ENCODE peak calls at places on chromosomes 7 and 10, in ten cellular contexts. W, G, S, T, O, H, Y, K, E and D are unnamed samples.

GRCh38 chr7:115087437-115087836 is 165.5 kb downstream of the MDFIC start:
- DNase-seq in Y (peak), T (peak), S (peak), K (peak), O (no peak), E (peak), H (no peak), W (peak), G (peak), D (no peak)

GRCh38 chr7:138981332-138982203 is at the start of gene KIAA1549:
- DNase-seq in G (peak), H (peak), K (no peak), W (peak), Y (peak), T (peak), S (peak), E (peak), O (peak), D (peak)

GRCh38 chr7:90896458-90896857 is 300.3 kb downstream of the CDK14 start:
- DNase-seq in S (no peak), O (no peak), T (no peak), E (no peak), K (no peak), Y (no peak), G (no peak), H (no peak), W (no peak), D (no peak)

GRCh38 chr7:138478499-138478908 is 18.4 kb downstream of the TRIM24 start:
- DNase-seq in E (no peak), Y (no peak), K (no peak), T (peak), O (no peak), G (peak), H (peak), W (no peak), S (no peak), D (no peak)

GRCh38 chr10:77556990-77557601 is 80.5 kb downstream of the KCNMA1 start:
- DNase-seq in G (no peak), K (no peak), W (no peak), H (no peak), Y (no peak), E (no peak), O (no peak), T (no peak), S (no peak), D (no peak)

GRCh38 chr10:25017247-25017590 is 807 bp downstream of the THNSL1 start:
- DNase-seq in W (peak), G (no peak), H (peak), S (peak), Y (peak), K (peak), E (no peak), T (peak), O (no peak), D (no peak)

GRCh38 chr10:94299417-94299816 is 63.3 kb downstream of the NOC3L start:
- DNase-seq in H (no peak), S (peak), O (no peak), T (no peak), G (no peak), E (no peak), Y (no peak), K (no peak), W (peak), D (no peak)

GRCh38 chr7:88311675-88312036 is 5.0 kb upstream of the STEAP4 start:
- DNase-seq in Y (no peak), S (no peak), K (no peak), W (peak), O (no peak), H (no peak), E (no peak), G (no peak), T (no peak), D (no peak)

GRCh38 chr7:128361463-128362441 is at the start of gene PRRT4:
- DNase-seq in Y (peak), E (no peak), W (peak), O (peak), T (peak), H (peak), K (no peak), S (no peak), G (peak), D (no peak)

GRCh38 chr7:55132550-55132889 is 113.7 kb downstream of the EGFR start:
- DNase-seq in W (no peak), G (no peak), O (no peak), H (no peak), S (no peak), E (no peak), Y (no peak), T (no peak), K (no peak), D (no peak)

GRCh38 chr7:132318338-132319318 is 257.6 kb downstream of the PLXNA4 start:
- DNase-seq in H (peak), Y (peak), W (peak), O (peak), E (peak), K (peak), S (peak), G (peak), T (peak), D (peak)

GRCh38 chr10:119235381-119235780 is 28.0 kb downstream of the GRK5 start:
- DNase-seq in H (no peak), S (peak), Y (no peak), K (no peak), W (peak), O (no peak), E (peak), G (no peak), T (no peak), D (no peak)

GRCh38 chr7:150594817-150595216 is 27.6 kb downstream of the GIMAP4 start:
- DNase-seq in H (no peak), E (no peak), S (no peak), O (no peak), G (no peak), W (no peak), Y (no peak), K (no peak), T (no peak), D (no peak)

GRCh38 chr7:41942468-41943097 is 239.7 kb upstream of the INHBA start:
- DNase-seq in Y (no peak), O (no peak), S (peak), E (no peak), H (no peak), T (no peak), K (no peak), W (peak), G (peak), D (peak)

GRCh38 chr7:47418910-47419309 is 163.0 kb downstream of the TNS3 start:
- DNase-seq in S (peak), E (no peak), K (no peak), O (no peak), G (no peak), Y (no peak), H (no peak), T (no peak), W (peak), D (no peak)

GRCh38 chr10:46018453-46019169 is 11.8 kb downstream of the NCOA4 start:
- DNase-seq in E (peak), G (no peak), K (no peak), W (peak), H (no peak), S (peak), O (no peak), Y (no peak), T (no peak), D (no peak)

GRCh38 chr10:43076876-43077420 is at the start of gene RET:
- DNase-seq in Y (peak), T (peak), E (no peak), K (no peak), G (peak), H (peak), W (no peak), S (no peak), O (peak), D (peak)

GRCh38 chr10:43074827-43075611 is 1.9 kb upstream of the RET start:
- DNase-seq in H (no peak), K (no peak), T (no peak), Y (no peak), S (no peak), E (no peak), O (peak), G (no peak), W (no peak), D (peak)

GRCh38 chr10:43076311-43076875 is 476 bp upstream of the RET start:
- DNase-seq in K (no peak), G (no peak), T (no peak), W (no peak), H (no peak), E (no peak), Y (no peak), S (no peak), O (peak), D (no peak)

GRCh38 chr10:43074409-43074808 is 2.5 kb upstream of the RET start:
- DNase-seq in W (no peak), G (no peak), T (no peak), K (no peak), E (no peak), S (no peak), Y (no peak), H (no peak), O (peak), D (peak)

DNA sequence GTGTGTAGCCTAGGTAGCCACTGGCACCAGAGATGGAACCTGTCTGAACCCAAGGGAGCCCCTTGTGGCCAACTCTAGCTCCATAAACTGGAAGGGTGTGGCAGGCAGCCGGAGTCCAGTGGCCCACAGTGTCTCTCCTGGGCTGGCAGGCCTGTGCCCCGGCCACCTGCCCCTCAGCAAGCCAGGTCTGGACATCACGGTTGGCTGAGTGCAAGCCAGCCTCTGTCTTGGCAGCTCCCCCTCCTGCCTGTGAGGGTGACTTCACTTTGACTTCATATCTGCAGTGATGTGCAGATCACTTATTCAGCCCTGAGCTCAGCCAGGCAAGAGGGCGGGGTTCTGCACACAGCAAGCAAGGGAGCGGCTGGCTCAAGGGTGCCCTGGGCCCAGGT is 1.3 kb upstream of the RET start:
- DNase-seq in O (peak), T (no peak), G (peak), K (no peak), W (no peak), Y (peak), E (no peak), H (peak), S (no peak), D (no peak)
- TF ChIP-seq CTCF in O (no peak), T (no peak), G (peak), K (no peak), W (peak), Y (no peak), E (no peak), H (no peak), S (no peak), D (no peak)

DNA sequence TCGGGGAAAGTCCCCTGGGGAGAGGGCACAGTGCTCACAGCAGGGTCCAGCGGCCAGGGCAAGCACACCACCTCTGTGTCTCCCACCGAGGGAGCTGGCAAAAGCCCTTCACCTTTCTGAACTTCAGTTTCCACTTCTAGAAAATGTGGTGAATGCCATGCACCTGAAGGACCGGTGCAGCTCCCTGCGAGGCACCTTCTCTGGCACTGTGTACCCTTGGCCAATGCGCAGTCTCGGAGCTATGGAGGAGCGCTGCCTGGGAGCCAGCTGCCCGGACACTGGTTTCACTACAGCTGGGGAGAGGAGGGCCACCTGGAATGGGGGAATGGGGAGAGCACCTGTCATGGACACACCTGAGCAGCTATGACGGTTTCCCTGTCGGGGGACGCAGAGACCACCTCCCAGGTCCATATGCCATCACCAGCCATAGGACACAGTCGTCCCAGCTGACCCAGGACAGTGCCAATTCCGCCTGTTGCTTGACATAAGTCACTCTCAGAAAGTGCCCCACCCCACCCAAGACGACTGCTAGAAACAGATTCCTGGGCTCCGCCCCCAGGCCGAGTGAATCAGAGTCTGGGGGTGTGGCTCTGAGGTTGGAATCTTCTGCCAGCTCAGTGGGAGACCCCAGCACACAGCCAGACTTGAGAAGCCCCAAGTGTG is 16.8 kb downstream of the RASGEF1A start:
- DNase-seq in G (no peak), S (no peak), O (peak), H (no peak), T (no peak), Y (peak), W (no peak), E (no peak), K (no peak), D (no peak)
- TF ChIP-seq CTCF in G (no peak), S (no peak), O (no peak), H (no peak), T (no peak), Y (no peak), W (no peak), E (no peak), K (no peak), D (no peak)

GRCh38 chr7:158439035-158439434 is 148.6 kb downstream of the PTPRN2 start:
- DNase-seq in G (no peak), E (no peak), H (no peak), S (no peak), W (no peak), O (no peak), K (no peak), T (no peak), Y (no peak), D (no peak)

GRCh38 chr7:158444501-158445420 is 142.9 kb downstream of the PTPRN2 start:
- DNase-seq in O (no peak), Y (no peak), E (no peak), T (peak), K (no peak), S (no peak), H (no peak), G (no peak), W (no peak), D (no peak)

GRCh38 chr7:158443014-158443687 is 144.5 kb downstream of the PTPRN2 start:
- DNase-seq in O (no peak), S (no peak), K (no peak), T (no peak), W (no peak), E (no peak), H (no peak), Y (no peak), G (no peak), D (no peak)

GRCh38 chr7:158443688-158444483 is 143.7 kb downstream of the PTPRN2 start:
- DNase-seq in G (no peak), E (no peak), W (no peak), S (no peak), K (no peak), Y (no peak), H (no peak), O (no peak), T (peak), D (no peak)

GRCh38 chr7:158442260-158442659 is 145.4 kb downstream of the PTPRN2 start:
- DNase-seq in H (no peak), O (no peak), S (no peak), K (no peak), T (no peak), Y (no peak), W (peak), E (no peak), G (peak), D (no peak)
- TF ChIP-seq CTCF in H (no peak), O (no peak), S (no peak), K (no peak), T (peak), Y (no peak), W (peak), E (no peak), G (peak), D (no peak)

DNA sequence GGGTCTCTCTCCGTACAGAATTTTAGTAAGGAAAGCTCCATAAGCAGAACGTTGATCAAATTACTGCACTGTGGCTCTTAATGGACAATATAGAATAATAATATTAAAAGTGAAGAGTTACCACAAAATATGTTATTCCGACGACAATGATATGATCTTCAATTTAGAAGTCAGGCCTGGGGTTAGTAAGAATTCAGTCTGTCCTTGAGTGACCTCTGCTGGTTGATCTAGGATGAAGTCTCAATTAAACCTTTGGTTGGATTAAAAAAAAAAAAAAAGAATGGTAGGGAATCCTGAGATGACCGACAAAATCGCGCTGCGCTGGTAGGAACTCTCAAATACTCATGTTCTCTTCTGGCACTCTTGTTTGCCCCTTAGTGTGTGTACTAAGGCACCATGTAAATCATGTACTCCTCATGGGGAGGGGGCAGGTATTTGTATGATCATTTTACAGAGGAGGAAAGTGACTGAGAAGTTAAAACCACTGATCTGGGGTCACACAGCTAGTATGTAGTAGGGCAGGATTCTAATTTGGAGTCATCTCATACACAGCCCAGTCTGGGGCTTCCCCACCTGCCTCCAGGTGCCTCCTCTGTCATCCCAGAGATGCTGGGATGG is 161.3 kb upstream of the NPVF start:
- DNase-seq in O (no peak), K (peak), H (peak), T (peak), E (peak), G (peak), W (peak), Y (peak), S (peak), D (peak)
- TF ChIP-seq CTCF in O (peak), K (peak), H (no peak), T (peak), E (peak), G (peak), W (peak), Y (peak), S (peak), D (no peak)

GRCh38 chr10:124636271-124636993 is 107.7 kb downstream of the FAM53B start:
- DNase-seq in T (no peak), O (no peak), S (no peak), H (no peak), E (no peak), Y (no peak), G (no peak), W (no peak), K (no peak), D (peak)
- TF ChIP-seq CTCF in T (no peak), O (no peak), S (no peak), H (no peak), E (no peak), Y (no peak), G (peak), W (no peak), K (no peak), D (no peak)

GRCh38 chr10:76420725-76421124 is 989.3 kb downstream of the LRMDA start:
- DNase-seq in G (no peak), S (no peak), Y (no peak), T (no peak), W (no peak), E (no peak), O (no peak), H (no peak), K (no peak), D (no peak)

GRCh38 chr10:76428541-76429330 is 997.3 kb downstream of the LRMDA start:
- DNase-seq in Y (peak), O (no peak), K (no peak), W (peak), T (no peak), H (no peak), E (peak), G (no peak), S (peak), D (no peak)

DNA sequence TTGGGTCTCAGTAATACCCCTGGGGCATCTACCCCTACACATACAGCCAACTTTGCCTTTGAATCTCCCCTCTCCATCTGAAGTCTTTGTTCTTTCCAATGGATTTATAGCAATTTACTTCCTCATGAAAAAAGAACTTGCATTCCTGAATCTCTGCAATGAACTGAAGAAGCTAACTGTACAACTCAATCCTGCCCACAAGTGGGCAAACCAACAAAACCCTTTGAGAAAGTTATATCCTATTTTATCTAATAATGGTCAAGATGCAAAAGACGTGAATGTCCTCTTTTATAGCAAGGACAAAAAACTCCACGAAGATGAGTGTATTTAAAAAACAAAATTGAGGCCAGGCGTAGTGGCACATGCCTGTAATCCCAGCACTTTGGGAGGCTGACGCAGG is 991.3 kb downstream of the LRMDA start:
- DNase-seq in S (peak), E (no peak), T (no peak), H (no peak), K (no peak), Y (no peak), W (no peak), G (no peak), O (no peak), D (no peak)
- TF ChIP-seq CTCF in S (peak), E (no peak), T (no peak), H (no peak), K (no peak), Y (no peak), W (no peak), G (no peak), O (no peak), D (no peak)

GRCh38 chr7:118870187-118870586 is 645.7 kb downstream of the ANKRD7 start:
- DNase-seq in S (no peak), G (peak), H (no peak), E (no peak), T (no peak), K (no peak), O (no peak), Y (no peak), W (peak), D (no peak)
- TF ChIP-seq CTCF in S (no peak), G (peak), H (no peak), E (no peak), T (no peak), K (no peak), O (no peak), Y (no peak), W (no peak), D (no peak)

GRCh38 chr7:130814753-130815152 is 80.7 kb upstream of the KLF14 start:
- DNase-seq in Y (no peak), G (no peak), K (peak), W (peak), S (peak), E (peak), T (no peak), H (no peak), O (no peak), D (no peak)
- TF ChIP-seq CTCF in Y (peak), G (peak), K (no peak), W (peak), S (peak), E (peak), T (no peak), H (no peak), O (no peak), D (no peak)

DNA sequence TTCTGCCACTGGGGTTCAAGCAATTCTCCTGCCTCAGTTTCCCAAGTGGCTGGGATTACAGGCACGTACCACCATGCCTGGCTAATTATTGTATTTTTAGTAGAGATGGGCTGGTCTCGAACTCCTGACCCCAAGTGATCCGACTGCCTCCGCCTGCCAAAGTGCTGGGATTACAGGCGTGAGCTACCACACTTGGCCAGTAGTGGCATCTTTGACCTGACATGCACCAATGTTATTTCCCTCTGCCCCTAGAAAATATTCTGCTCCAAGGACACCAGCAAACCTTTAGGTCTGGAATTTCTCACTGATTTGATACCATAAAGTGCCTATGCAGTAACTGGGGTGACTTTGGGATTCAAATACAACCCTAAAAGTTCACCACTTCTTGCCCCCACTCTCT is 179.4 kb downstream of the ARID5B start:
- DNase-seq in W (no peak), O (no peak), H (no peak), S (no peak), T (no peak), G (no peak), Y (no peak), E (no peak), K (no peak), D (no peak)
- TF ChIP-seq CTCF in W (no peak), O (no peak), H (no peak), S (no peak), T (no peak), G (peak), Y (no peak), E (no peak), K (no peak), D (no peak)

GRCh38 chr7:983182-984071 is 446 bp downstream of the CYP2W1 start:
- DNase-seq in Y (no peak), S (no peak), E (no peak), H (no peak), W (no peak), G (no peak), O (no peak), T (no peak), K (no peak), D (no peak)
- TF ChIP-seq CTCF in Y (no peak), S (no peak), E (no peak), H (no peak), W (no peak), G (no peak), O (no peak), T (no peak), K (no peak), D (no peak)